ENCODE peak calls at places on chromosomes 2 and 18, in nine cellular contexts. F is CD4-positive, alpha-beta memory T cell; L is esophagus squamous epithelium; E is choroid plexus epithelial cell; O is HFF-Myc; P is astrocyte of the spinal cord; A is lung; H is PC-9; X is adrenal gland. K is an unnamed sample.

GRCh38 chr2:230849633-230850357 is 14.9 kb upstream of the ITM2C start:
- DNase-seq in F (peak; percentile 58), L (no peak), E (peak; percentile 28), O (no peak), P (no peak), A (peak; percentile 46), H (peak; percentile 53), X (no peak), K (no peak)

GRCh38 chr2:236944561-236944960 is 141.1 kb upstream of the COPS8 start:
- DNase-seq in F (no peak), L (no peak), E (no peak), O (no peak), P (no peak), A (peak; percentile 22), H (no peak), X (no peak), K (no peak)

GRCh38 chr18:74290831-74291770 is 662 bp downstream of the CYB5A start:
- DNase-seq in F (peak; percentile 13), L (no peak), E (no peak), O (no peak), P (no peak), A (peak; percentile 51), H (peak; percentile 73), X (peak; percentile 25), K (no peak)

GRCh38 chr18:76203552-76203951 is 291.5 kb downstream of the ZNF516 start:
- DNase-seq in F (no peak), L (no peak), E (no peak), O (no peak), P (no peak), A (no peak), H (no peak), X (no peak), K (no peak)

GRCh38 chr18:62784338-62784965 is 69.1 kb downstream of the PHLPP1 start:
- DNase-seq in F (no peak), L (no peak), E (peak; percentile 69), O (no peak), P (peak; percentile 63), A (no peak), H (no peak), X (no peak), K (no peak)

GRCh38 chr18:48514786-48515185 is 24.0 kb upstream of the CTIF start:
- DNase-seq in F (no peak), L (no peak), E (peak; percentile 28), O (no peak), P (peak; percentile 26), A (no peak), H (no peak), X (no peak), K (no peak)

GRCh38 chr2:115075800-115076199 is 633.4 kb downstream of the DPP10 start:
- DNase-seq in F (no peak), L (no peak), E (no peak), O (no peak), P (no peak), A (no peak), H (no peak), X (no peak), K (no peak)

GRCh38 chr2:72033636-72034035 is 114.0 kb downstream of the CYP26B1 start:
- DNase-seq in F (no peak), L (no peak), E (peak; percentile 31), O (no peak), P (no peak), A (peak; percentile 31), H (no peak), X (peak; percentile 22), K (no peak)

GRCh38 chr2:15316370-15316814 is 244.7 kb downstream of the NBAS start:
- DNase-seq in F (peak; percentile 46), L (no peak), E (no peak), O (no peak), P (no peak), A (no peak), H (no peak), X (no peak), K (no peak)

GRCh38 chr2:159124441-159124911 is 156.0 kb downstream of the TANC1 start:
- DNase-seq in F (no peak), L (no peak), E (peak; percentile 95), O (no peak), P (peak; percentile 94), A (no peak), H (peak; percentile 22), X (peak; percentile 82), K (peak; percentile 78)

GRCh38 chr2:99879481-99879880 is 262.9 kb downstream of the AFF3 start:
- DNase-seq in F (no peak), L (no peak), E (peak; percentile 35), O (no peak), P (peak; percentile 49), A (no peak), H (no peak), X (no peak), K (no peak)

GRCh38 chr2:207758010-207758409 is 11.7 kb downstream of the FZD5 start:
- DNase-seq in F (no peak), L (no peak), E (no peak), O (no peak), P (no peak), A (no peak), H (no peak), X (no peak), K (no peak)

GRCh38 chr2:169091256-169091655 is 21.9 kb downstream of the DHRS9 start:
- DNase-seq in F (no peak), L (no peak), E (no peak), O (no peak), P (no peak), A (no peak), H (no peak), X (no peak), K (no peak)

GRCh38 chr18:28114472-28114871 is 62.5 kb downstream of the CDH2 start:
- DNase-seq in F (no peak), L (no peak), E (peak; percentile 81), O (no peak), P (peak; percentile 83), A (no peak), H (no peak), X (no peak), K (peak; percentile 33)

GRCh38 chr2:102592601-102593000 is 26.8 kb upstream of the SLC9A2 start:
- DNase-seq in F (no peak), L (no peak), E (peak; percentile 48), O (no peak), P (no peak), A (no peak), H (peak; percentile 21), X (no peak), K (no peak)

GRCh38 chr2:98148968-98149697 is 62.2 kb downstream of the VWA3B start:
- DNase-seq in F (peak; percentile 12), L (no peak), E (peak; percentile 96), O (no peak), P (peak; percentile 76), A (no peak), H (peak; percentile 10), X (peak; percentile 49), K (peak; percentile 40)

GRCh38 chr2:112985090-112985489 is 7.3 kb downstream of the IL36G start:
- DNase-seq in F (peak; percentile 30), L (no peak), E (no peak), O (no peak), P (no peak), A (no peak), H (no peak), X (no peak), K (no peak)

GRCh38 chr2:112811276-112811831 is 25.2 kb downstream of the IL1B start:
- DNase-seq in F (no peak), L (no peak), E (no peak), O (no peak), P (no peak), A (no peak), H (no peak), X (no peak), K (no peak)

GRCh38 chr18:54801374-54801773 is 26.9 kb upstream of the RAB27B start:
- DNase-seq in F (no peak), L (no peak), E (no peak), O (no peak), P (no peak), A (no peak), H (no peak), X (no peak), K (no peak)

GRCh38 chr2:98505311-98505808 is 60.7 kb downstream of the INPP4A start:
- DNase-seq in F (peak; percentile 24), L (no peak), E (no peak), O (no peak), P (no peak), A (no peak), H (no peak), X (peak; percentile 53), K (no peak)

GRCh38 chr2:203811491-203812221 is 55.9 kb upstream of the CTLA4 start:
- DNase-seq in F (peak; percentile 47), L (peak; percentile 11), E (peak; percentile 91), O (peak; percentile 80), P (peak; percentile 93), A (peak; percentile 78), H (peak; percentile 82), X (peak; percentile 83), K (peak; percentile 68)

GRCh38 chr2:173354601-173355131 is at the start of gene CDCA7:
- DNase-seq in F (peak; percentile 41), L (no peak), E (peak; percentile 59), O (peak; percentile 25), P (peak; percentile 68), A (no peak), H (peak; percentile 85), X (no peak), K (no peak)

GRCh38 chr2:56582570-56582969 is 398.8 kb downstream of the CCDC85A start:
- DNase-seq in F (no peak), L (no peak), E (no peak), O (no peak), P (no peak), A (no peak), H (no peak), X (no peak), K (no peak)
- H3K4me3 ChIP-seq in F (no peak overlapping the region), L (no peak overlapping the region), E (no peak overlapping the region), O (no peak overlapping the region), P (no peak overlapping the region), A (no peak overlapping the region), H (no peak overlapping the region), X (no peak overlapping the region), K (no peak overlapping the region)

GRCh38 chr2:10300997-10301945 is 1.4 kb upstream of the HPCAL1 start:
- DNase-seq in F (no peak), L (no peak), E (no peak), O (no peak), P (no peak), A (no peak), H (no peak), X (no peak), K (no peak)
- H3K4me3 ChIP-seq in F (peak overlapping the region; percentile 77), L (no peak overlapping the region), E (no peak overlapping the region), O (no peak overlapping the region), P (no peak overlapping the region), A (no peak overlapping the region), H (peak overlapping the region; percentile 61), X (no peak overlapping the region), K (no peak overlapping the region)

GRCh38 chr2:118850171-118850900 is 2.9 kb upstream of the EN1 start:
- DNase-seq in F (no peak), L (no peak), E (no peak), O (no peak), P (no peak), A (no peak), H (no peak), X (no peak), K (no peak)
- H3K4me3 ChIP-seq in F (no peak overlapping the region), L (no peak overlapping the region), E (no peak overlapping the region), O (no peak overlapping the region), P (no peak overlapping the region), A (no peak overlapping the region), H (no peak overlapping the region), X (no peak overlapping the region), K (no peak overlapping the region)

DNA sequence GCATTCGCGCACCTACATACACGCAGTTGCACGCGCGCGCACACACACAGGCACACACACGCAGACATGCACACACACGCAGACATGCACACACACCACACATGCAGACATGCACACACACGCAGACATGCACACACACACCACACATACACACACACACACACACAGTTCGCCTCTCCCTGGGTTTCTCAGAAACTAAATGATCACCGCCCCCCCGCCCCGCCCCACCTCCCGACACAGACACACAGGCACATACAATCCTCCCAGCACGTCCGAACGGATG is 1.1 kb downstream of the EPHA4 start:
- DNase-seq in F (peak; percentile 59), L (no peak), E (peak; percentile 12), O (no peak), P (no peak), A (no peak), H (no peak), X (no peak), K (no peak)
- H3K4me3 ChIP-seq in F (peak overlapping the region; percentile 90), L (peak overlapping the region; percentile 81), E (peak overlapping the region; percentile 62), O (peak overlapping the region; percentile 54), P (peak overlapping the region; percentile 68), A (peak overlapping the region; percentile 72), H (peak overlapping the region; percentile 87), X (peak overlapping the region; percentile 83), K (peak overlapping the region; percentile 83)

K was measured in astrocyte of the cerebellum.